ENCODE peak calls at places on chromosomes 1 and 21, in six cellular contexts. Y is trophoblast cell, U is IMR-90, P is H9, D is H1, R is mesenchymal stem cell. Q is an unnamed sample.

GRCh38 chr1:2373551-2374259 is 17.6 kb downstream of the MORN1 start:
- DNase-seq in Y (no peak), D (no peak), R (no peak), U (no peak), P (no peak), Q (no peak)

GRCh38 chr1:201791775-201792166 is 37.2 kb upstream of the IPO9 start:
- DNase-seq in U (peak), R (peak), P (no peak), D (no peak), Y (no peak), Q (no peak)

GRCh38 chr1:44045064-44045463 is 13.8 kb upstream of the SLC6A9 start:
- DNase-seq in R (no peak), U (no peak), D (no peak), Y (no peak), P (no peak), Q (no peak)

GRCh38 chr1:40948741-40949528 is 30.6 kb upstream of the CTPS1 start:
- DNase-seq in P (peak), Y (peak), R (peak), D (peak), U (peak), Q (peak)

GRCh38 chr1:175287377-175287776 is 94.8 kb upstream of the KIAA0040 start:
- DNase-seq in R (no peak), Y (no peak), D (no peak), P (no peak), U (no peak), Q (no peak)

GRCh38 chr1:211653907-211654553 is 21.4 kb downstream of the NEK2 start:
- DNase-seq in P (no peak), Y (no peak), D (no peak), R (peak), U (peak), Q (no peak)

GRCh38 chr1:101918277-101918676 is 78.4 kb downstream of the OLFM3 start:
- DNase-seq in D (no peak), R (no peak), Y (no peak), P (no peak), U (no peak), Q (no peak)

GRCh38 chr1:167462341-167462740 is 56.0 kb downstream of the CD247 start:
- DNase-seq in Y (no peak), U (no peak), D (no peak), P (no peak), R (no peak), Q (no peak)

GRCh38 chr21:15319727-15320126 is 254.9 kb upstream of the NRIP1 start:
- DNase-seq in R (no peak), Y (no peak), U (no peak), P (no peak), D (no peak), Q (no peak)

DNA sequence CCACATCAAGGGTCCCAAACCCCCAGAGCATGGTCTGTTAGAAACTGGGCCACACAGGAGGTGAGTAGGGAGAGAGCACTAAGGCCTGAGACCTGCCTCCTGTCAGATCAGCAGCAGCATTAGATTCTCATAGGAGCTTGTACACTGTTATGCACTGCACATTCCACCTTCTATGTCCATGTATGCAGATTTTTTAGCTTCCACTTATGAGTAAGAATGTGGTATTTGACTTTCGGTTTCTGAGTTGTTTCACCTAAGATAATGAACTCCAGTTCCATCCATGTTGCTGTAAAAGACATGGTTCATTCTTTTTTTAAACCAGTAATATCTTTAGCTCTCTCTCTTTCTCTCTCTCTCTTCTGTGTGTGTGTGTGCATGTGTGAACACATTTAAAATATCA is 663 bp upstream of the GBP6 start:
- DNase-seq in P (no peak), U (peak), D (no peak), Y (peak), R (peak), Q (no peak)
- H2AFZ ChIP-seq in P (no peak), U (no peak), D (no peak), Y (no peak), R (no peak), Q (no peak)

GRCh38 chr1:193333166-193333565 is 146.8 kb upstream of the B3GALT2 start:
- DNase-seq in U (no peak), R (no peak), Y (no peak), D (no peak), P (no peak), Q (no peak)

GRCh38 chr1:193339396-193339795 is 153.0 kb upstream of the B3GALT2 start:
- DNase-seq in D (no peak), Y (peak), U (no peak), P (no peak), R (no peak), Q (no peak)

GRCh38 chr1:193338194-193338593 is 151.8 kb upstream of the B3GALT2 start:
- DNase-seq in U (peak), D (no peak), P (no peak), Y (no peak), R (no peak), Q (no peak)

DNA sequence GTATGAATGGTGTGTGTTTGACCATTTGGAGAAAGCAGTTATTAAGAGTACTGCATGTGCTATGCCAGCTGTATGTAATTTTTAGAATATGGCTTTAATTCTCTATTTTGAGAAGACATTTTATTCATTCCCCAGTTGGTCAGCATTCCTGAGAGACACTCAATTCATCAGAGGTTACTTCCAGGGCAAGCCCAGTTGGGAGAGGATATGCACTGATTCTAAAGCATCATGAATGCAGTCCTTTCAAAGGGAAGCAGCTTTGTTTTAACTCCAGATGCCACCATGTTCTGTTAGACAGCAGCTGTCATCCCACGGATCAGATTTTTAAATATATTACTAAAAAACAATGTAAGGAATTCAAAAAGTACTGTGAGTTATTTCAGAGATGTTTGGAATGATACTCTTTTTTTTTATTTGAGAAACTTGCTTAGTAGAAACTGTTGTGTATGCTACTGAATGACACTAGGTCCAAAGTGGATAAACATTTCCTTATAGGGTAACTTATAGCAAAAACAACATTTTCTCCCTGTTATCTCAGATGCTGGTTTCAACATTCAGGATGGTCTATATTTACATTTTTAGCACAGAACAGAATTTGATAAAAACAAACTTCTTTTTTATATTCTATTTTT is 149.5 kb upstream of the B3GALT2 start:
- DNase-seq in D (no peak), U (peak), R (peak), Y (no peak), P (no peak), Q (no peak)
- H4K91ac ChIP-seq in D (no peak), U (peak), R (no peak), Y (no peak), P (no peak), Q (no peak)

GRCh38 chr1:159436469-159436868 is 3.1 kb upstream of the OR10J1 start:
- DNase-seq in D (no peak), U (no peak), Y (no peak), R (no peak), P (no peak), Q (no peak)

GRCh38 chr1:159443063-159443750 is 3.7 kb downstream of the OR10J1 start:
- DNase-seq in D (no peak), P (no peak), R (no peak), Y (no peak), U (no peak), Q (no peak)

GRCh38 chr1:159441360-159441759 is 1.8 kb downstream of the OR10J1 start:
- DNase-seq in P (no peak), Y (no peak), D (no peak), U (no peak), R (no peak), Q (no peak)

GRCh38 chr1:159442428-159442827 is 2.9 kb downstream of the OR10J1 start:
- DNase-seq in Y (no peak), U (no peak), D (no peak), P (no peak), R (no peak), Q (no peak)

DNA sequence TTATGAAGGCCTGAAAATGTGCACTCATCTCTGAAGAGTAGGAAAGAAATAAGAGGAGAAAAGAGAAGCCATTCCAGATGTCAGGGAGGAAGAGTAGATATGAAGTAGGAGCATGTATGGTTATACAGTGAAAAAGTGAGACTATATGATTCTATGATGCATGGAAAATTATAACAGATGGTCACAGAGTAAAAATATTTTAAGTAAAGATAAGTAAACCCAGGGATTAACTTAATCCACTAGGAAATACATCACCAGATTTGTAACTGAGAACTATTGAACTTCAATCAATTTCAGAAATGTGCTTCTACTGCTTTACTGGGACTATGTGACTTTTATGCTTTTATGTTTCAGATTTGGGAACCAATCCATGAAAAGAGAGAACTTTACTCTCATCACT is at the start of gene OR10J1:
- DNase-seq in P (no peak), D (no peak), Y (no peak), R (no peak), U (no peak), Q (no peak)
- H2AFZ ChIP-seq in P (no peak), D (no peak), Y (no peak), R (no peak), U (no peak), Q (no peak)

DNA sequence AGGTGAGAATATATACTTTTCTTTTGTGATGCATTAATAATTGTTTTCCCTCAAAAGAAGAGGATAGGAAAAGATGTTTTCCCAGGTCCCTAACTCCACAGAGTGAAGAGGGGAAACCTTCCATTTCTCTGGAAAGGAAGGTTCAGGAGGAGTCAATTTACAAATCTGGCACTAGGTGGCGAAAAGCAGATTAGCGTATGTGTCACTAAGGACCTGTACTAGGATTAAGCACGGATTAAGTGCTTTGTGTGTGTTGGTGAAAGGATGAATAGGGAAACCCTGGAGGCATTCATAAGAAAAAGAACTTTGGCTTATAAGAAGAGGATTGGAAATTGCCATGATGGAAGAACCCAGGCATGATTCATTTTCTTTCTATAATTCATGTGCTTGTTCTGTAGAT is 410.1 kb upstream of the PLXNA2 start:
- DNase-seq in U (no peak), Y (peak), D (no peak), P (peak), R (peak), Q (peak)
- H4K91ac ChIP-seq in U (no peak), Y (no peak), D (no peak), P (no peak), R (no peak), Q (no peak)

GRCh38 chr1:200644021-200644420 is 23.5 kb upstream of the KIF14 start:
- DNase-seq in P (no peak), D (no peak), Y (no peak), R (no peak), U (no peak), Q (no peak)
- H2AFZ ChIP-seq in P (no peak), D (no peak), Y (no peak), R (no peak), U (no peak), Q (no peak)

GRCh38 chr1:172203135-172203823 is 217.2 kb upstream of the C1orf105 start:
- DNase-seq in Y (no peak), U (peak), D (no peak), R (peak), P (no peak), Q (no peak)
- H4K91ac ChIP-seq in Y (no peak), U (no peak), D (no peak), R (no peak), P (no peak), Q (no peak)

DNA sequence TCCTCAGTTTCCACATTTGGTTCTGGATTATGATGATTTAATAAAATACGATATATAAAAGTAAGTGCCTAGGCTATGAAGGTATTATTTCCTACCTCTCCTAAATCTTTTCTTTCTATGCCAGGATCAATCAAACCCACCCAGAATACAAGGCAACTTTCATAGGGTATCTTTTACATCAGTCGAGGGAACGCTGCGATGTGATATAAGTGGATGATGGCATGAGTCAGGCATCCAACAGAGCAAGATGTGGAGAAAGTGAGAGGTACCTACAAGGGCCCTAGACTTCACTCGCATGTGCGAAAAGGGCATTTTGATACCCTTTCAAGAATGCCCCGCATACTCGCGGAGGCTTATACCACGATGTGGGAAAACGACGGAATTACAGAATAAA is 730 bp downstream of the TTLL7 start:
- DNase-seq in D (no peak), P (no peak), Y (peak), U (peak), R (no peak), Q (peak)
- H2AFZ ChIP-seq in D (peak), P (no peak), Y (no peak), U (peak), R (no peak), Q (peak)